ENCODE peak calls at places on chromosome 17, in four cellular contexts. Y is effector memory CD4-positive, alpha-beta T cell; K is GM23248; H is foreskin fibroblast. R is an unnamed sample.

GRCh38 chr17:8163978-8164814 is 1.4 kb upstream of the VAMP2 start:
- DNase-seq in Y (peak), K (peak), H (peak), R (no peak)

GRCh38 chr17:42979511-42980273 is at the start of gene PTGES3L:
- DNase-seq in Y (no peak), K (peak), H (peak), R (no peak)

GRCh38 chr17:74268554-74268953 is 5.5 kb upstream of the DNAI2 start:
- DNase-seq in Y (no peak), K (no peak), H (no peak), R (no peak)

GRCh38 chr17:80187493-80187892 is 17.7 kb downstream of the CARD14 start:
- DNase-seq in Y (no peak), K (peak), H (no peak), R (no peak)

GRCh38 chr17:1733047-1733357 is 8.5 kb downstream of the WDR81 start:
- DNase-seq in Y (no peak), K (no peak), H (no peak), R (no peak)

GRCh38 chr17:9220466-9221230 is 199.3 kb downstream of the NTN1 start:
- DNase-seq in Y (no peak), K (no peak), H (no peak), R (no peak)

GRCh38 chr17:7548585-7549400 is at the start of gene TNFSF12:
- DNase-seq in Y (peak), K (peak), H (peak), R (no peak)

GRCh38 chr17:77352441-77352840 is 211.7 kb downstream of the SEC14L1 start:
- DNase-seq in Y (no peak), K (no peak), H (no peak), R (no peak)

GRCh38 chr17:77116371-77116860 is 24.4 kb upstream of the SEC14L1 start:
- DNase-seq in Y (no peak), K (no peak), H (no peak), R (no peak)

GRCh38 chr17:15999974-16000827 is 577 bp downstream of the TTC19 start:
- DNase-seq in Y (no peak), K (peak), H (peak), R (no peak)

GRCh38 chr17:73643012-73643845 is 1.0 kb downstream of the SDK2 start:
- DNase-seq in Y (no peak), K (peak), H (peak), R (no peak)

GRCh38 chr17:21250719-21251305 is 2.4 kb downstream of the NATD1 start:
- DNase-seq in Y (no peak), K (no peak), H (no peak), R (no peak)
- H3K4me3 ChIP-seq in Y (no peak), K (no peak), H (no peak), R (no peak)

GRCh38 chr17:75668489-75668888 is 1.4 kb downstream of the SAP30BP start:
- DNase-seq in Y (no peak), K (peak), H (no peak), R (no peak)
- H3K4me3 ChIP-seq in Y (no peak), K (peak), H (peak), R (peak)

GRCh38 chr17:14622622-14623101 is 321.8 kb downstream of the HS3ST3B1 start:
- DNase-seq in Y (no peak), K (no peak), H (no peak), R (peak)

GRCh38 chr17:14619821-14620220 is 318.9 kb downstream of the HS3ST3B1 start:
- DNase-seq in Y (no peak), K (no peak), H (no peak), R (no peak)

GRCh38 chr17:14616508-14616907 is 315.6 kb downstream of the HS3ST3B1 start:
- DNase-seq in Y (no peak), K (peak), H (no peak), R (peak)

GRCh38 chr17:14621826-14622621 is 321.1 kb downstream of the HS3ST3B1 start:
- DNase-seq in Y (no peak), K (no peak), H (no peak), R (no peak)
- H3K4me3 ChIP-seq in Y (no peak), K (no peak), H (no peak), R (no peak)

GRCh38 chr17:47253541-47254402 is at the start of gene ITGB3:
- DNase-seq in Y (peak), K (peak), H (peak), R (no peak)

GRCh38 chr17:47252766-47253512 is 688 bp upstream of the ITGB3 start:
- DNase-seq in Y (no peak), K (no peak), H (no peak), R (no peak)

GRCh38 chr17:47254403-47254943 is 846 bp downstream of the ITGB3 start:
- DNase-seq in Y (no peak), K (peak), H (peak), R (no peak)

GRCh38 chr17:47262586-47262985 is 9.0 kb downstream of the ITGB3 start:
- DNase-seq in Y (no peak), K (no peak), H (no peak), R (no peak)

DNA sequence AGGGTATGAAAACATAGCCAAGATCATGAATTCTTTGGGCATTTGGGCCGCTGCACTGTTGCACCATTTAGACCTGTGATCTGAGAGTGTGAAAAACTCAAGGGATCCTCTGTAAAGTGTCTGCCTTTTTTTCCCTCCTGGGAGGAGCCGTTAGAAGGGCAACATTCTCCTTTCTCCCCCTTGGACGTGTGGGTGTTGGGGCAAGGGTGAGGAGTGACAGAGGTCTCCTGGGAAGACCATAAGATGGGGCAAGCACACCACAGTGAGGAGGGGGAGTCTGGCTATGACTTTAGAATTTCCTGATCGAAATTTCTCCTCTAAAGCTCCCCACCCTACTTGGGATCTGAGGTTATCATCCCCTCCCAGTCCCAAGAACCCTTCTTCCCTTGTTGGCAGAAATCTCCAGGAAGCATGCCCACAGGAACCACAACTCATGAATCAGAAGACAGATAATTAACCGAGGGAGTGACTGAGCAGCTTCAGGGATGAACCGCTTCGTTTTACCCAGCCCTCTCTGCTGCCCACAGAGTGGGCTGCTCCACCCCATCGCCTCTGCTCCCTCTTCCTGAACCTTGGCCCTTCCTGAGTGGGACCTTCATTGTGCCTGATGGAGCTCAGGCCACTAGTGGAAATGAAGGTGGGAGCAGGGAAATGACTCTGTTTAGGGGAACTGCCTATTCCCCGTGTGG is 4.2 kb downstream of the ITGB3 start:
- DNase-seq in Y (no peak), K (peak), H (peak), R (peak)
- H3K4me3 ChIP-seq in Y (no peak), K (peak), H (no peak), R (no peak)